ENCODE peak calls at places on chromosomes 5 and 9, in eight cellular contexts. O is left ventricle myocardium inferior, K is neural progenitor cell, V is stomach, N is fibroblast of lung, U is tibial artery, H is pancreas, F is left lung. L is an unnamed sample. For H3K4me1 and H3K36me3, the result is how much of the 10 kb centered on the place peaks cover.

GRCh38 chr9:22060831-22061383 is 51.8 kb upstream of the CDKN2B start:
- DNase-seq in O (no peak), F (no peak), V (no peak), N (peak), H (no peak), K (no peak), U (no peak), L (no peak)

GRCh38 chr5:53429706-53430105 is 50.7 kb upstream of the FST start:
- DNase-seq in N (peak), O (no peak), F (no peak), H (no peak), U (no peak), V (no peak), K (no peak), L (no peak)

GRCh38 chr9:130430232-130430631 is 14.5 kb upstream of the ASS1 start:
- DNase-seq in F (peak), U (no peak), V (no peak), K (no peak), N (no peak), H (no peak), O (no peak), L (no peak)

GRCh38 chr9:14311940-14312572 is 1.9 kb downstream of the NFIB start:
- DNase-seq in O (no peak), H (no peak), U (no peak), N (peak), V (no peak), F (no peak), K (no peak), L (no peak)

GRCh38 chr5:107805819-107806218 is 135.1 kb upstream of the EFNA5 start:
- DNase-seq in N (no peak), U (no peak), V (no peak), F (no peak), O (no peak), H (no peak), K (peak), L (no peak)

GRCh38 chr5:72556351-72557146 is 49.3 kb upstream of the ZNF366 start:
- DNase-seq in N (peak), H (peak), K (peak), U (peak), V (peak), F (peak), O (peak), L (peak)

GRCh38 chr5:1220351-1220750 is 4.8 kb upstream of the SLC6A18 start:
- DNase-seq in N (no peak), V (no peak), O (no peak), F (peak), U (no peak), H (no peak), K (no peak), L (no peak)

GRCh38 chr5:145470382-145470979 is 364.7 kb downstream of the PRELID2 start:
- DNase-seq in K (no peak), H (no peak), U (no peak), V (no peak), O (no peak), N (no peak), F (no peak), L (no peak)

GRCh38 chr5:493758-494157 is 30.5 kb downstream of the SLC9A3 start:
- DNase-seq in O (no peak), H (no peak), F (no peak), K (no peak), U (no peak), V (no peak), N (no peak), L (no peak)

GRCh38 chr5:154262376-154262775 is 71.8 kb downstream of the GALNT10 start:
- DNase-seq in V (no peak), U (no peak), O (no peak), K (peak), F (no peak), N (no peak), H (no peak), L (no peak)

GRCh38 chr5:1558945-1559344 is 35.2 kb upstream of the LPCAT1 start:
- DNase-seq in V (no peak), H (no peak), N (no peak), K (no peak), F (no peak), U (no peak), O (no peak), L (no peak)

GRCh38 chr5:84478603-84479002 is 93.9 kb upstream of the EDIL3 start:
- DNase-seq in N (no peak), F (no peak), U (no peak), K (no peak), V (no peak), O (no peak), H (no peak), L (no peak)

GRCh38 chr9:34097865-34098264 is 28.6 kb downstream of the DCAF12 start:
- DNase-seq in O (no peak), V (no peak), F (no peak), U (no peak), N (no peak), K (no peak), H (no peak), L (no peak)

GRCh38 chr5:6585168-6585567 is 47.7 kb downstream of the NSUN2 start:
- DNase-seq in H (no peak), N (no peak), O (no peak), F (no peak), U (no peak), V (no peak), K (no peak), L (no peak)

GRCh38 chr9:127801955-127802575 is 617 bp upstream of the FPGS start:
- DNase-seq in U (no peak), N (peak), F (no peak), K (no peak), O (no peak), H (no peak), V (no peak), L (no peak)

GRCh38 chr5:51187953-51188591 is 195.2 kb upstream of the ISL1 start:
- DNase-seq in K (peak), H (no peak), N (no peak), F (no peak), U (no peak), O (no peak), V (no peak), L (no peak)

GRCh38 chr9:107653263-107653821 is 163.8 kb upstream of the KLF4 start:
- DNase-seq in H (no peak), O (peak), N (no peak), F (no peak), V (no peak), K (no peak), U (no peak), L (no peak)

GRCh38 chr9:72154468-72155281 is 5.4 kb downstream of the GDA start:
- DNase-seq in N (no peak), K (no peak), U (no peak), V (peak), F (no peak), H (no peak), O (no peak), L (no peak)

GRCh38 chr5:79547429-79547822 is 33.5 kb upstream of the HOMER1 start:
- DNase-seq in K (no peak), U (no peak), N (no peak), V (no peak), F (no peak), H (no peak), O (no peak), L (no peak)

GRCh38 chr5:177003649-177004048 is 2.9 kb downstream of the UIMC1 start:
- DNase-seq in V (no peak), K (no peak), H (no peak), U (no peak), O (no peak), F (no peak), N (no peak), L (no peak)

GRCh38 chr9:94945191-94946144 is 219.0 kb downstream of the AOPEP start:
- DNase-seq in U (peak), V (no peak), H (no peak), K (no peak), N (peak), F (no peak), O (peak), L (no peak)

GRCh38 chr9:105007143-105007542 is 79.2 kb upstream of the ABCA1 start:
- DNase-seq in F (no peak), O (no peak), U (no peak), H (no peak), V (no peak), K (no peak), N (peak), L (no peak)

GRCh38 chr5:153223376-153223775 is 267.1 kb upstream of the GRIA1 start:
- DNase-seq in K (no peak), U (no peak), V (no peak), F (no peak), N (no peak), O (no peak), H (no peak), L (no peak)

GRCh38 chr9:88523056-88523455 is 11.9 kb upstream of the NXNL2 start:
- DNase-seq in N (no peak), F (no peak), K (no peak), O (no peak), H (no peak), V (no peak), U (no peak), L (no peak)

GRCh38 chr5:54362992-54363630 is 52.7 kb upstream of the ARL15 start:
- DNase-seq in F (no peak), H (no peak), K (no peak), O (no peak), V (no peak), N (no peak), U (no peak), L (no peak)

GRCh38 chr5:91145233-91145620 is 237.9 kb downstream of the ARRDC3 start:
- DNase-seq in U (no peak), O (no peak), N (no peak), H (no peak), K (no peak), F (no peak), V (no peak), L (no peak)

GRCh38 chr5:96590796-96591195 is 71.4 kb upstream of the CAST start:
- DNase-seq in K (no peak), N (peak), O (no peak), V (no peak), U (no peak), F (no peak), H (no peak), L (no peak)

GRCh38 chr9:36891341-36891811 is 142.7 kb downstream of the PAX5 start:
- DNase-seq in O (no peak), K (no peak), F (peak), U (peak), N (no peak), H (peak), V (no peak), L (no peak)

GRCh38 chr5:174504266-174504726 is 220.1 kb upstream of the MSX2 start:
- DNase-seq in U (no peak), F (no peak), V (no peak), N (no peak), K (no peak), O (no peak), H (no peak), L (no peak)

GRCh38 chr5:29157975-29158374 is 2035.5 kb upstream of the CDH6 start:
- DNase-seq in N (no peak), K (no peak), V (no peak), O (no peak), F (no peak), U (no peak), H (no peak), L (no peak)

GRCh38 chr5:150505041-150505511 is 2.9 kb upstream of the NDST1 start:
- DNase-seq in U (no peak), K (no peak), O (no peak), H (no peak), N (no peak), F (no peak), V (no peak), L (no peak)

GRCh38 chr5:139061856-139062255 is 136.3 kb downstream of the SIL1 start:
- DNase-seq in V (no peak), O (no peak), K (peak), U (no peak), N (no peak), H (no peak), F (no peak), L (no peak)

GRCh38 chr9:31030741-31031202 is 1353.7 kb upstream of the ACO1 start:
- DNase-seq in H (no peak), U (no peak), N (peak), V (no peak), F (no peak), O (no peak), K (peak), L (no peak)

GRCh38 chr5:32710859-32711692 is at the start of gene NPR3:
- DNase-seq in O (peak), K (peak), N (peak), F (peak), V (no peak), H (no peak), U (peak), L (no peak)

GRCh38 chr5:119274024-119274766 is 81.6 kb upstream of the TNFAIP8 start:
- DNase-seq in O (no peak), V (no peak), F (no peak), N (no peak), U (no peak), H (no peak), K (no peak), L (no peak)

GRCh38 chr9:118767571-118767970 is 601.7 kb downstream of the BRINP1 start:
- DNase-seq in F (no peak), K (no peak), O (no peak), H (no peak), U (no peak), N (no peak), V (no peak), L (no peak)

GRCh38 chr9:123927625-123928308 is 2.2 kb downstream of the DENND1A start:
- DNase-seq in F (no peak), O (no peak), V (no peak), K (no peak), H (no peak), N (peak), U (no peak), L (no peak)

GRCh38 chr9:13292158-13292557 is 12.7 kb upstream of the MPDZ start:
- DNase-seq in U (no peak), O (no peak), V (no peak), F (no peak), K (no peak), H (no peak), N (no peak), L (no peak)
- H3K4me1 ChIP-seq in U (under half), O (under half), V (under half), F (under half), K (under half), H (under half), N (under half), L (under half)

GRCh38 chr5:33997331-33997983 is 10.4 kb downstream of the AMACR start:
- DNase-seq in U (peak), F (peak), H (peak), V (peak), O (no peak), K (peak), N (peak), L (no peak)
- H3K36me3 ChIP-seq in U (under half), F (under half), H (under half), V (under half), O (under half), K (under half), N (under half), L (under half)

GRCh38 chr5:11048760-11049159 is 287.7 kb upstream of the DAP start:
- DNase-seq in U (no peak), K (no peak), O (no peak), F (no peak), V (no peak), N (no peak), H (no peak), L (no peak)

GRCh38 chr5:11047625-11048024 is 286.6 kb upstream of the DAP start:
- DNase-seq in O (no peak), N (no peak), H (no peak), V (no peak), K (no peak), F (no peak), U (no peak), L (no peak)

GRCh38 chr5:11045411-11045810 is 284.4 kb upstream of the DAP start:
- DNase-seq in V (no peak), U (no peak), H (no peak), F (no peak), K (no peak), O (no peak), N (no peak), L (no peak)

GRCh38 chr5:11046160-11046559 is 285.1 kb upstream of the DAP start:
- DNase-seq in H (no peak), U (no peak), V (no peak), N (peak), K (peak), F (no peak), O (no peak), L (no peak)

DNA sequence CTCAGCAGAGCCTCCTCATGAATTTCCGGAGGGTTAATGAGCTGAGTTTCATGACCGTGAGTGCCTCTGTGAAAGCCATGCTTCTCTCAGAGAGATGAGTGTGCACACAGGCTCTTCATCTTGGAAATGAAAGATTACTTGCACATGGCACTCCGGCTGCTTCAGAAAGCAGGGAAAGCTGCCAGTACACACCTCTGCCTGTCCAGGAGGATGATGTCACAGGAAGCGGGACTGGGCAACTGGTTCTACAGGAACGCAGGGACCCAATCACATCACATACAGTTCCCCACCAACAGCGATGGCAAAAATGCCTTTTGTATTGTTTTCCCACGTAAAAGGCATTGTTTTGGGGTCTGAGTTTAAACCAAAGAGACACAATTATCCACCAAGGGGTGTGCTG is 286.0 kb upstream of the DAP start:
- DNase-seq in U (no peak), V (no peak), N (no peak), H (no peak), O (no peak), K (no peak), F (no peak), L (no peak)
- H3K4me1 ChIP-seq in U (under half), V (under half), N (under half), H (under half), O (under half), K (under half), F (under half), L (under half)

DNA sequence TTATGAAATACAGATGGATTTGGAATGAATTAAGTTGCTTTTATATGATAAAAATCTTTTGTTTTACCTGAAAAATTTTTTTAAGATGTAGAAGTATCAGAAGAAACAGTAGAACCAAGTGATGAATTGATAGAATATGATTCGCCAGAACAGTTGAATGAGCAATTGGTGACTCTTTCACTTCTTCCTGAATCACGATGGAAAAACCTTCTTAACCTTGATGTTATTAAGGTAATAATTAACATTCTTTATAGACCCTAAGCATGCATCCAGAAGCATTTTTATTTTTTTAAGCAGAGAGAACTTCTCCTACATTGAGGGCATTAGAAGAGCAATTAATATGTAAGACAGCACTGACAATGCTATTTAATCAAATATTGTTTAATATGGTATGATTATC is 28.8 kb downstream of the WDR36 start:
- DNase-seq in V (no peak), H (no peak), F (no peak), K (no peak), O (no peak), N (no peak), U (no peak), L (no peak)
- H3K36me3 ChIP-seq in V (under half), H (under half), F (half or more), K (under half), O (half or more), N (under half), U (under half), L (under half)

L was measured in naive thymus-derived CD4-positive, alpha-beta T cell.